ENCODE peak calls at places on chromosome 18, in seven cellular contexts. A is stimulated activated naive B cell treated with anti-CD40 and anti-IgM and Interleukin-4, amounts not matched to agents 10 μg/mL and 1 μg/mL and 100 μg/mL, for 72 hours; F is hippocampal formation; Z is SK-MEL-5; K is mucosa of gallbladder; S is GM04503; P is anterior cingulate cortex. W is an unnamed sample.

GRCh38 chr18:26082475-26082874 is 7.9 kb downstream of the SS18 start:
- DNase-seq in A (no peak), F (no peak), Z (no peak), K (no peak), S (no peak), P (no peak), W (no peak)

GRCh38 chr18:59662008-59662701 is 35.1 kb downstream of the CCBE1 start:
- DNase-seq in A (no peak), F (no peak), Z (no peak), K (no peak), S (no peak), P (no peak), W (peak)

GRCh38 chr18:31624892-31625640 is 33.4 kb downstream of the TTR start:
- DNase-seq in A (no peak), F (no peak), Z (no peak), K (no peak), S (no peak), P (no peak), W (no peak)

GRCh38 chr18:13271512-13271911 is 53.0 kb downstream of the LDLRAD4 start:
- DNase-seq in A (no peak), F (no peak), Z (no peak), K (no peak), S (no peak), P (no peak), W (no peak)

GRCh38 chr18:3747176-3747973 is 297.4 kb downstream of the TGIF1 start:
- DNase-seq in A (no peak), F (no peak), Z (peak), K (peak), S (no peak), P (no peak), W (no peak)

GRCh38 chr18:77054288-77054605 is 78.3 kb downstream of the MBP start:
- DNase-seq in A (no peak), F (no peak), Z (no peak), K (no peak), S (no peak), P (no peak), W (no peak)

GRCh38 chr18:42480521-42480920 is 525.5 kb downstream of the PIK3C3 start:
- DNase-seq in A (no peak), F (no peak), Z (no peak), K (no peak), S (no peak), P (no peak), W (no peak)

GRCh38 chr18:78803104-78803503 is 176.5 kb upstream of the SALL3 start:
- DNase-seq in A (no peak), F (no peak), Z (no peak), K (no peak), S (no peak), P (no peak), W (no peak)

GRCh38 chr18:58796205-58796604 is 68.5 kb upstream of the ZNF532 start:
- DNase-seq in A (no peak), F (no peak), Z (no peak), K (no peak), S (no peak), P (no peak), W (no peak)